ENCODE peak calls at places on chromosomes 3 and 15, in six cellular contexts. One of them, this sample, is unnamed. For H3K4me1, the result is how much of the 10 kb centered on the place peaks cover.

GRCh38 chr3:97932387-97932801 is 39.8 kb downstream of the RIOX2 start:
- DNase-seq in mammary epithelial cell: no peak
- DNase-seq in cardiac muscle cell: peak
- DNase-seq in H9: no peak
- DNase-seq in body of pancreas: no peak
- DNase-seq in ovary: no peak
- DNase-seq in this sample: no peak

GRCh38 chr3:49470714-49471420 is 800 bp downstream of the DAG1 start:
- DNase-seq in H9: no peak
- DNase-seq in cardiac muscle cell: no peak
- DNase-seq in mammary epithelial cell: peak
- DNase-seq in body of pancreas: no peak
- DNase-seq in ovary: no peak
- DNase-seq in this sample: no peak

GRCh38 chr15:88636039-88636438 is 2.8 kb upstream of the ISG20 start:
- DNase-seq in body of pancreas: peak
- DNase-seq in cardiac muscle cell: no peak
- DNase-seq in H9: peak
- DNase-seq in ovary: no peak
- DNase-seq in mammary epithelial cell: no peak
- DNase-seq in this sample: peak

GRCh38 chr3:191628561-191628960 is 167.6 kb downstream of the PYDC2 start:
- DNase-seq in body of pancreas: no peak
- DNase-seq in mammary epithelial cell: no peak
- DNase-seq in cardiac muscle cell: no peak
- DNase-seq in ovary: no peak
- DNase-seq in H9: no peak
- DNase-seq in this sample: no peak

GRCh38 chr3:167406876-167407492 is 26.9 kb upstream of the ZBBX start:
- DNase-seq in mammary epithelial cell: peak
- DNase-seq in H9: peak
- DNase-seq in cardiac muscle cell: peak
- DNase-seq in body of pancreas: peak
- DNase-seq in ovary: no peak
- DNase-seq in this sample: no peak

GRCh38 chr3:117059054-117059989 is 349.7 kb downstream of the TUSC7 start:
- DNase-seq in mammary epithelial cell: no peak
- DNase-seq in body of pancreas: no peak
- DNase-seq in cardiac muscle cell: peak
- DNase-seq in H9: no peak
- DNase-seq in ovary: no peak
- DNase-seq in this sample: no peak

GRCh38 chr15:28979208-28979891 is 93.6 kb downstream of the APBA2 start:
- DNase-seq in body of pancreas: no peak
- DNase-seq in ovary: no peak
- DNase-seq in H9: no peak
- DNase-seq in mammary epithelial cell: no peak
- DNase-seq in cardiac muscle cell: no peak
- DNase-seq in this sample: no peak

GRCh38 chr3:172279191-172279640 is 169.0 kb downstream of the GHSR start:
- DNase-seq in cardiac muscle cell: no peak
- DNase-seq in H9: no peak
- DNase-seq in mammary epithelial cell: no peak
- DNase-seq in body of pancreas: no peak
- DNase-seq in ovary: no peak
- DNase-seq in this sample: no peak

GRCh38 chr3:141093971-141094401 is 42.8 kb downstream of the SPSB4 start:
- DNase-seq in cardiac muscle cell: no peak
- DNase-seq in body of pancreas: peak
- DNase-seq in mammary epithelial cell: peak
- DNase-seq in H9: no peak
- DNase-seq in ovary: peak
- DNase-seq in this sample: no peak

GRCh38 chr15:36172970-36173369 is 406.5 kb upstream of the CDIN1 start:
- DNase-seq in ovary: no peak
- DNase-seq in cardiac muscle cell: no peak
- DNase-seq in body of pancreas: no peak
- DNase-seq in H9: no peak
- DNase-seq in mammary epithelial cell: no peak
- DNase-seq in this sample: no peak

GRCh38 chr3:113844622-113845222 is 6.1 kb downstream of the GRAMD1C start:
- DNase-seq in mammary epithelial cell: peak
- DNase-seq in H9: no peak
- DNase-seq in cardiac muscle cell: peak
- DNase-seq in ovary: no peak
- DNase-seq in body of pancreas: no peak
- DNase-seq in this sample: no peak

GRCh38 chr3:29468150-29468549 is 187.3 kb downstream of the RBMS3 start:
- DNase-seq in cardiac muscle cell: no peak
- DNase-seq in mammary epithelial cell: no peak
- DNase-seq in H9: no peak
- DNase-seq in ovary: no peak
- DNase-seq in body of pancreas: no peak
- DNase-seq in this sample: no peak

GRCh38 chr3:115500795-115501194 is 122.5 kb upstream of the GAP43 start:
- DNase-seq in ovary: no peak
- DNase-seq in cardiac muscle cell: no peak
- DNase-seq in H9: no peak
- DNase-seq in body of pancreas: no peak
- DNase-seq in mammary epithelial cell: no peak
- DNase-seq in this sample: no peak

GRCh38 chr3:30426319-30426993 is 179.9 kb upstream of the TGFBR2 start:
- DNase-seq in ovary: peak
- DNase-seq in body of pancreas: peak
- DNase-seq in cardiac muscle cell: peak
- DNase-seq in H9: no peak
- DNase-seq in mammary epithelial cell: no peak
- DNase-seq in this sample: no peak

GRCh38 chr15:90086868-90087268 is 15.4 kb downstream of the IDH2 start:
- DNase-seq in mammary epithelial cell: peak
- DNase-seq in ovary: peak
- DNase-seq in cardiac muscle cell: no peak
- DNase-seq in body of pancreas: peak
- DNase-seq in H9: peak
- DNase-seq in this sample: peak

GRCh38 chr15:100348578-100348977 is 6.8 kb upstream of the ADAMTS17 start:
- DNase-seq in ovary: no peak
- DNase-seq in mammary epithelial cell: peak
- DNase-seq in cardiac muscle cell: no peak
- DNase-seq in body of pancreas: no peak
- DNase-seq in H9: no peak
- DNase-seq in this sample: no peak

GRCh38 chr3:108391917-108392585 is 95.7 kb downstream of the HHLA2 start:
- DNase-seq in mammary epithelial cell: peak
- DNase-seq in body of pancreas: no peak
- DNase-seq in H9: no peak
- DNase-seq in cardiac muscle cell: no peak
- DNase-seq in ovary: no peak
- DNase-seq in this sample: no peak

GRCh38 chr3:171311784-171312183 is 148.4 kb downstream of the TNIK start:
- DNase-seq in ovary: no peak
- DNase-seq in mammary epithelial cell: no peak
- DNase-seq in cardiac muscle cell: no peak
- DNase-seq in H9: no peak
- DNase-seq in body of pancreas: no peak
- DNase-seq in this sample: no peak

GRCh38 chr3:136109499-136109898 is 86.6 kb downstream of the MSL2 start:
- DNase-seq in mammary epithelial cell: no peak
- DNase-seq in H9: no peak
- DNase-seq in body of pancreas: no peak
- DNase-seq in ovary: no peak
- DNase-seq in cardiac muscle cell: no peak
- DNase-seq in this sample: no peak

GRCh38 chr3:177300842-177301241 is 103.6 kb upstream of the TBL1XR1 start:
- DNase-seq in cardiac muscle cell: no peak
- DNase-seq in ovary: no peak
- DNase-seq in H9: no peak
- DNase-seq in body of pancreas: no peak
- DNase-seq in mammary epithelial cell: no peak
- DNase-seq in this sample: no peak

GRCh38 chr15:76328962-76329361 is 7.6 kb upstream of the ISL2 start:
- DNase-seq in body of pancreas: no peak
- DNase-seq in cardiac muscle cell: no peak
- DNase-seq in H9: no peak
- DNase-seq in ovary: no peak
- DNase-seq in mammary epithelial cell: peak
- DNase-seq in this sample: no peak

GRCh38 chr15:38612159-38612863 is 47.7 kb upstream of the RASGRP1 start:
- DNase-seq in cardiac muscle cell: no peak
- DNase-seq in body of pancreas: no peak
- DNase-seq in H9: no peak
- DNase-seq in ovary: no peak
- DNase-seq in mammary epithelial cell: no peak
- DNase-seq in this sample: no peak

GRCh38 chr3:50270422-50270831 is 1.5 kb downstream of the SEMA3B start:
- DNase-seq in body of pancreas: no peak
- DNase-seq in cardiac muscle cell: no peak
- DNase-seq in H9: no peak
- DNase-seq in ovary: no peak
- DNase-seq in mammary epithelial cell: peak
- DNase-seq in this sample: no peak

GRCh38 chr3:16516695-16517481 is 3.4 kb upstream of the RFTN1 start:
- DNase-seq in ovary: peak
- DNase-seq in cardiac muscle cell: peak
- DNase-seq in H9: no peak
- DNase-seq in body of pancreas: no peak
- DNase-seq in mammary epithelial cell: peak
- DNase-seq in this sample: no peak

GRCh38 chr3:170317954-170318353 is 39.6 kb upstream of the SKIL start:
- DNase-seq in cardiac muscle cell: no peak
- DNase-seq in body of pancreas: no peak
- DNase-seq in H9: no peak
- DNase-seq in mammary epithelial cell: no peak
- DNase-seq in ovary: no peak
- DNase-seq in this sample: no peak

GRCh38 chr15:76991048-76991447 is 3.9 kb upstream of the PSTPIP1 start:
- DNase-seq in mammary epithelial cell: no peak
- DNase-seq in cardiac muscle cell: no peak
- DNase-seq in H9: no peak
- DNase-seq in ovary: no peak
- DNase-seq in body of pancreas: peak
- DNase-seq in this sample: no peak

GRCh38 chr3:127929818-127930217 is 14.8 kb downstream of the KBTBD12 start:
- DNase-seq in ovary: no peak
- DNase-seq in mammary epithelial cell: peak
- DNase-seq in cardiac muscle cell: no peak
- DNase-seq in body of pancreas: no peak
- DNase-seq in H9: no peak
- DNase-seq in this sample: no peak

GRCh38 chr3:157786618-157787017 is 283.4 kb upstream of the VEPH1 start:
- DNase-seq in body of pancreas: no peak
- DNase-seq in mammary epithelial cell: peak
- DNase-seq in H9: no peak
- DNase-seq in ovary: no peak
- DNase-seq in cardiac muscle cell: no peak
- DNase-seq in this sample: no peak

GRCh38 chr3:27971600-27971999 is 249.5 kb upstream of the EOMES start:
- DNase-seq in ovary: no peak
- DNase-seq in body of pancreas: no peak
- DNase-seq in H9: no peak
- DNase-seq in cardiac muscle cell: no peak
- DNase-seq in mammary epithelial cell: no peak
- DNase-seq in this sample: no peak

GRCh38 chr3:127212711-127213110 is 19.8 kb downstream of the PRR23E start:
- DNase-seq in mammary epithelial cell: no peak
- DNase-seq in cardiac muscle cell: no peak
- DNase-seq in ovary: no peak
- DNase-seq in H9: no peak
- DNase-seq in body of pancreas: no peak
- DNase-seq in this sample: no peak

GRCh38 chr3:79255696-79256095 is 512.1 kb downstream of the ROBO1 start:
- DNase-seq in H9: no peak
- DNase-seq in body of pancreas: no peak
- DNase-seq in cardiac muscle cell: no peak
- DNase-seq in ovary: no peak
- DNase-seq in mammary epithelial cell: no peak
- DNase-seq in this sample: no peak

GRCh38 chr3:171054921-171055320 is 28.4 kb upstream of the SLC2A2 start:
- DNase-seq in body of pancreas: no peak
- DNase-seq in mammary epithelial cell: peak
- DNase-seq in H9: no peak
- DNase-seq in cardiac muscle cell: no peak
- DNase-seq in ovary: no peak
- DNase-seq in this sample: no peak

GRCh38 chr3:55482496-55483195 is 4.5 kb downstream of the WNT5A start:
- DNase-seq in ovary: peak
- DNase-seq in H9: peak
- DNase-seq in mammary epithelial cell: no peak
- DNase-seq in cardiac muscle cell: peak
- DNase-seq in body of pancreas: peak
- DNase-seq in this sample: no peak

DNA sequence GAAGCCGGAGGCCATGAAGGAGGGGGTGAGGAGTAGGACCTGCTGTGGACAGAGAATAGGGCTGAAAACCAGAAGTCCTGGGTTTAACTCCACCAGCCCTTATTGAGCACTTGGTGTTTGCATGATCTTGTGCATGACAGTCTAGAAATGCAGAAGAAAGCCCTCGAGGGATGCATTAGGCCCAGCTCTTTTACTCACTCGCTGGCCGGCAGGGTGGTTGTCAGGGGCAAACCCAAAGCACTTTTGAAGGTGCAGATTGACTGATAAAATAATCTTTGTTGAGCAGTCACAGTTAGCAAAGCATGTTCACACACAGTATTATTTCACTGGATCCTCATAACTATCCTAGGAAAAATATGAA is 55.3 kb downstream of the CORO2B start:
- DNase-seq in body of pancreas: no peak
- DNase-seq in ovary: no peak
- DNase-seq in mammary epithelial cell: no peak
- DNase-seq in cardiac muscle cell: no peak
- DNase-seq in H9: no peak
- DNase-seq in this sample: no peak
- H3K4me1 ChIP-seq in body of pancreas: under half
- H3K4me1 ChIP-seq in ovary: half or more
- H3K4me1 ChIP-seq in mammary epithelial cell: under half
- H3K4me1 ChIP-seq in cardiac muscle cell: under half
- H3K4me1 ChIP-seq in H9: under half
- H3K4me1 ChIP-seq in this sample: under half

GRCh38 chr3:102235679-102236078 is 199.1 kb upstream of the ZPLD1 start:
- DNase-seq in mammary epithelial cell: no peak
- DNase-seq in cardiac muscle cell: no peak
- DNase-seq in ovary: no peak
- DNase-seq in body of pancreas: no peak
- DNase-seq in H9: peak
- DNase-seq in this sample: peak
- TF ChIP-seq CTCF in mammary epithelial cell: peak
- TF ChIP-seq CTCF in cardiac muscle cell: peak
- TF ChIP-seq CTCF in ovary: no peak
- TF ChIP-seq CTCF in body of pancreas: no peak
- TF ChIP-seq CTCF in H9: peak
- TF ChIP-seq CTCF in this sample: no peak

GRCh38 chr3:8524249-8524648 is 22.6 kb downstream of the LMCD1 start:
- DNase-seq in ovary: no peak
- DNase-seq in mammary epithelial cell: peak
- DNase-seq in H9: no peak
- DNase-seq in cardiac muscle cell: no peak
- DNase-seq in body of pancreas: no peak
- DNase-seq in this sample: no peak
- H3K27ac ChIP-seq in ovary: no peak
- H3K27ac ChIP-seq in mammary epithelial cell: no peak
- H3K27ac ChIP-seq in H9: no peak
- H3K27ac ChIP-seq in cardiac muscle cell: no peak
- H3K27ac ChIP-seq in body of pancreas: no peak
- H3K27ac ChIP-seq in this sample: no peak

GRCh38 chr15:66404122-66404521 is 17.4 kb downstream of the MAP2K1 start:
- DNase-seq in H9: no peak
- DNase-seq in ovary: no peak
- DNase-seq in mammary epithelial cell: no peak
- DNase-seq in body of pancreas: no peak
- DNase-seq in cardiac muscle cell: no peak
- DNase-seq in this sample: no peak
- H3K4me1 ChIP-seq in H9: under half
- H3K4me1 ChIP-seq in ovary: under half
- H3K4me1 ChIP-seq in mammary epithelial cell: under half
- H3K4me1 ChIP-seq in body of pancreas: under half
- H3K4me1 ChIP-seq in cardiac muscle cell: under half
- H3K4me1 ChIP-seq in this sample: half or more

This sample was measured in CD8-positive, alpha-beta T cell.